ENCODE peak calls at places on chromosomes 3 and 15, in eight cellular contexts. T, J, O, C, U, V, S and E are unnamed samples.

GRCh38 chr3:184333700-184334099 is 3.7 kb upstream of the FAM131A start:
- DNase-seq in S (no peak), O (no peak), U (no peak), J (no peak), T (no peak), V (no peak), C (no peak), E (no peak)

GRCh38 chr3:72261566-72262564 is 476.9 kb upstream of the PROK2 start:
- DNase-seq in O (no peak), S (no peak), V (no peak), T (no peak), U (no peak), C (no peak), J (no peak), E (no peak)

GRCh38 chr3:63809607-63810006 is 9.5 kb upstream of the C3orf49 start:
- DNase-seq in C (no peak), J (no peak), T (no peak), O (no peak), V (no peak), U (no peak), S (no peak), E (no peak)

GRCh38 chr3:189368384-189368783 is 196.6 kb downstream of the TPRG1 start:
- DNase-seq in U (no peak), C (no peak), O (no peak), V (no peak), S (no peak), T (no peak), J (no peak), E (no peak)

GRCh38 chr3:188581791-188582190 is 427.8 kb downstream of the LPP start:
- DNase-seq in J (no peak), S (no peak), U (no peak), V (no peak), T (no peak), O (no peak), C (no peak), E (no peak)

GRCh38 chr15:31255732-31256384 is 70.8 kb upstream of the KLF13 start:
- DNase-seq in T (no peak), U (no peak), O (no peak), C (no peak), V (no peak), J (no peak), S (no peak), E (no peak)

GRCh38 chr3:79199966-79200365 is 567.8 kb downstream of the ROBO1 start:
- DNase-seq in C (no peak), O (no peak), T (no peak), J (no peak), U (no peak), V (no peak), S (no peak), E (no peak)

GRCh38 chr3:8503871-8504610 is 2.4 kb downstream of the LMCD1 start:
- DNase-seq in V (peak; percentile 7), T (no peak), U (no peak), C (peak; percentile 67), J (no peak), S (no peak), O (no peak), E (peak; percentile 32)

GRCh38 chr15:44712108-44713005 is 1.0 kb downstream of the B2M start:
- DNase-seq in S (peak; percentile 44), C (peak; percentile 58), J (peak; percentile 70), T (peak; percentile 84), U (peak; percentile 89), V (peak; percentile 68), O (no peak), E (peak; percentile 64)

GRCh38 chr3:191363221-191363620 is 32.9 kb upstream of the UTS2B start:
- DNase-seq in V (no peak), U (no peak), J (no peak), S (no peak), C (no peak), T (no peak), O (no peak), E (no peak)

GRCh38 chr3:86388848-86389247 is 602.1 kb downstream of the VGLL3 start:
- DNase-seq in V (no peak), U (no peak), J (no peak), C (no peak), T (no peak), S (no peak), O (no peak), E (no peak)

GRCh38 chr3:123552095-123552714 is 32.6 kb downstream of the HACD2 start:
- DNase-seq in U (peak; percentile 35), V (no peak), T (no peak), S (no peak), J (no peak), C (no peak), O (no peak), E (no peak)

GRCh38 chr3:89699771-89700170 is 592.4 kb downstream of the EPHA3 start:
- DNase-seq in C (no peak), V (no peak), S (no peak), T (no peak), J (no peak), O (no peak), U (no peak), E (no peak)

GRCh38 chr15:91132079-91132478 is 32.0 kb downstream of the SV2B start:
- DNase-seq in V (no peak), J (no peak), O (no peak), U (no peak), S (no peak), T (no peak), C (no peak), E (no peak)

GRCh38 chr3:27797773-27798172 is 75.7 kb upstream of the EOMES start:
- DNase-seq in T (no peak), C (no peak), S (no peak), O (no peak), V (no peak), J (no peak), U (no peak), E (no peak)

GRCh38 chr15:58590901-58591300 is 158.6 kb downstream of the ADAM10 start:
- DNase-seq in V (no peak), U (no peak), J (no peak), S (no peak), T (no peak), C (no peak), O (no peak), E (no peak)

GRCh38 chr3:181696641-181697230 is 15.0 kb upstream of the SOX2 start:
- DNase-seq in S (no peak), O (no peak), T (no peak), U (no peak), J (no peak), C (no peak), V (no peak), E (no peak)

GRCh38 chr15:45648521-45649200 is 13.8 kb downstream of the SQOR start:
- DNase-seq in C (peak; percentile 77), S (no peak), U (peak; percentile 61), T (no peak), J (peak; percentile 72), V (no peak), O (no peak), E (no peak)